ENCODE peak calls at places on chromosomes 5 and 9, in nine cellular contexts. Y, C, D, O, P, B, G, N and F are unnamed samples.

GRCh38 chr5:2147504-2148311 is 265.0 kb upstream of the IRX4 start:
- DNase-seq in Y (no peak), C (no peak), D (no peak), O (no peak), P (no peak), B (no peak), G (peak; percentile 69), N (no peak), F (no peak)

GRCh38 chr5:176413255-176413565 is 3.1 kb downstream of the CLTB start:
- DNase-seq in Y (no peak), C (no peak), D (no peak), O (no peak), P (peak; percentile 76), B (no peak), G (no peak), N (no peak), F (no peak)

GRCh38 chr9:121667214-121667613 is 15.8 kb downstream of the DAB2IP start:
- DNase-seq in Y (no peak), C (peak; percentile 61), D (no peak), O (no peak), P (no peak), B (no peak), G (no peak), N (no peak), F (no peak)

GRCh38 chr5:168592014-168592368 is 12.8 kb upstream of the PANK3 start:
- DNase-seq in Y (no peak), C (peak; percentile 67), D (peak; percentile 88), O (no peak), P (no peak), B (peak; percentile 59), G (no peak), N (no peak), F (no peak)

GRCh38 chr5:96177303-96177869 is 215.7 kb upstream of the ELL2 start:
- DNase-seq in Y (no peak), C (no peak), D (no peak), O (no peak), P (no peak), B (peak; percentile 78), G (no peak), N (no peak), F (no peak)

GRCh38 chr9:125649315-125649714 is 57.7 kb downstream of the MAPKAP1 start:
- DNase-seq in Y (no peak), C (no peak), D (no peak), O (no peak), P (peak; percentile 39), B (peak; percentile 57), G (no peak), N (no peak), F (no peak)

GRCh38 chr9:115084709-115085108 is 33.2 kb downstream of the TNC start:
- DNase-seq in Y (no peak), C (no peak), D (no peak), O (no peak), P (no peak), B (no peak), G (no peak), N (no peak), F (no peak)

GRCh38 chr9:35350827-35351549 is 138.9 kb upstream of the RUSC2 start:
- DNase-seq in Y (no peak), C (no peak), D (no peak), O (no peak), P (no peak), B (peak; percentile 65), G (no peak), N (no peak), F (no peak)

GRCh38 chr5:61777292-61777691 is 445.2 kb downstream of the ZSWIM6 start:
- DNase-seq in Y (no peak), C (no peak), D (no peak), O (no peak), P (no peak), B (no peak), G (no peak), N (no peak), F (no peak)

GRCh38 chr9:100567856-100568255 is 10.0 kb upstream of the CAVIN4 start:
- DNase-seq in Y (no peak), C (no peak), D (no peak), O (no peak), P (no peak), B (no peak), G (no peak), N (no peak), F (no peak)

GRCh38 chr5:80714570-80715298 is 60.0 kb upstream of the DHFR start:
- DNase-seq in Y (no peak), C (no peak), D (no peak), O (no peak), P (no peak), B (no peak), G (no peak), N (no peak), F (no peak)

GRCh38 chr9:120877276-120878034 is 467 bp upstream of the PHF19 start:
- DNase-seq in Y (peak; percentile 65), C (peak; percentile 42), D (no peak), O (peak; percentile 83), P (peak; percentile 51), B (peak; percentile 73), G (peak; percentile 53), N (peak; percentile 56), F (peak; percentile 38)

GRCh38 chr5:31703757-31704156 is 64.8 kb downstream of the PDZD2 start:
- DNase-seq in Y (no peak), C (no peak), D (no peak), O (no peak), P (no peak), B (no peak), G (no peak), N (no peak), F (no peak)

GRCh38 chr9:117681827-117682226 is 22.4 kb upstream of the TLR4 start:
- DNase-seq in Y (no peak), C (no peak), D (no peak), O (no peak), P (no peak), B (no peak), G (no peak), N (no peak), F (no peak)

GRCh38 chr5:171826132-171826531 is 40.5 kb downstream of the SMIM23 start:
- DNase-seq in Y (no peak), C (no peak), D (no peak), O (no peak), P (no peak), B (peak; percentile 20), G (no peak), N (no peak), F (no peak)

GRCh38 chr9:38256461-38256860 is 136.0 kb upstream of the ALDH1B1 start:
- DNase-seq in Y (no peak), C (no peak), D (no peak), O (no peak), P (no peak), B (no peak), G (no peak), N (no peak), F (no peak)

GRCh38 chr9:69171517-69171916 is 2.6 kb upstream of the TJP2 start:
- DNase-seq in Y (no peak), C (no peak), D (no peak), O (no peak), P (no peak), B (no peak), G (no peak), N (no peak), F (no peak)

GRCh38 chr5:139816566-139816965 is 21.0 kb downstream of the PSD2 start:
- DNase-seq in Y (no peak), C (no peak), D (no peak), O (no peak), P (no peak), B (no peak), G (no peak), N (no peak), F (no peak)

GRCh38 chr5:150904479-150905311 is at the start of gene ZNF300:
- DNase-seq in Y (peak; percentile 64), C (peak; percentile 86), D (peak; percentile 81), O (no peak), P (peak; percentile 91), B (peak; percentile 96), G (peak; percentile 92), N (peak; percentile 48), F (peak; percentile 78)
- TF ChIP-seq CTCF in Y (no peak), C (no peak), D (no peak), O (no peak), P (no peak), B (no peak), G (no peak), N (no peak), F (no peak)

DNA sequence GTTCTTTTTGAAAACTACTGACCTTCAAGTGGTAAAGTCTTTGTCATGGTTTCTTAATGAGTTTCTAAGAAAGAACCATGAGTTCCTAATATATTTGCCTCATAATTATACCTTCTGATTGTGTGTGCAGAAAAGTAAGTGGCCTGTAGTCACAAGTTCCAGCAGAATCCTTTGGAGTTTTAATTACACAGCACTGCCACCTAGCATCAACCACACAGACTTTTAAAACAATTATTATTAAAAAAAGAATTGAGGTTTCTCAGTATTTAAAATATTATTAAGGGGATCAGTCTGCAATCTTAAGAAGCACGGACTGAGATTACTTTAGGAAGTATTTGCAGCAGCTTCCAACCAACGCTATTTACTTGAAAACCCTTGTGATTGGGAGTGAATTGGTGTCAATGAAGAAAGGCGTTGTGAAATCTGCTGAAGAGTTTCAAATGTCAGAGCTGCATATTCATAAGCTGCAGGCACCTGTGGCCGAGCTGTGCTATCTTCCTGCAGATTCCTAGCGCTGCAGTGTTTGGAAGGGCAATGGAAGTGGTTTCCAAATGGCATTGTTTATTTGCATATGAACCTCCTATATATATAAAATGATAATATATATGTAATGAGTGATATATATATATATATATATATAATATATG is 1074.2 kb upstream of the WWC1 start:
- DNase-seq in Y (no peak), C (no peak), D (no peak), O (no peak), P (no peak), B (no peak), G (no peak), N (no peak), F (no peak)
- TF ChIP-seq CTCF in Y (peak; percentile 18), C (no peak), D (no peak), O (no peak), P (peak; percentile 16), B (no peak), G (no peak), N (no peak), F (no peak)

DNA sequence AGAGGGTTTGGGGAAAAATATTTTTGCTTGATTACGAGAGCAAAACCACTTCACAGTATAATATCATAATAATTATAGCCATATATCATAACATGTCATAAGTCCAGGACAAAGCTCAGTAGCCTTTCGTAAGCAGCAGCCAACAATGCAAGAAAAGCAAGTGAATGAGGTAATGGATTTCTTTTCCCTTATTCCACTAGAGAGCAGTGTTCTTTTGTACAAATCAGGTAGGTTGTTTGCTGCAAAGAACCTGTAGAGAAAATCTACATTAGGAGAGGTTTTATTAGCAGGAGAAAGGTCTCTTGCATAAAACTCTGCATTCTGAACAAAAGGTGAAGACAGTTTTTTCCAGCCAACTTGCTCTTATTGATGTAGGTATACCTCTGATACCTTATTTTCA is 1033.4 kb downstream of the TLE4 start:
- DNase-seq in Y (no peak), C (no peak), D (no peak), O (no peak), P (no peak), B (peak; percentile 34), G (no peak), N (no peak), F (no peak)
- TF ChIP-seq CTCF in Y (peak; percentile 65), C (no peak), D (no peak), O (no peak), P (peak; percentile 52), B (peak; percentile 45), G (peak; percentile 68), N (no peak), F (no peak)

DNA sequence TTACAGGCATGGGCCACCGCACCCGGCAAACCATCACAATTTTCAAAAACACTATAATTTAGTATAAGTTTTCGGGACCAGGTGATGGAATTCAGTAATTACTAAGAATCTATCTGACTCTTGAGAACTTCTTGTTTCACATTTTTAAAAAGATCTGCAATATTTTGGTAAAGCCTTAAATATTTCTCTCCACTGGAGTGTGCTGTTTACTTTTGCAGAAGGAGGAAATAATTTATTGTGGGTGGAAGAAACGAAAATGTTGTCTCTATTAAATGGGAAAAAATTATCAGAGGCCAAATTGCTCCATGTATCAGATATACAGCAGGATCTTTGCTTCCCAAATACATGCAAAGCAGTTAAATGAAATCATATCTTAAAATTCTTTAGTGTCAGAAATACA is 566.8 kb upstream of the CYLC2 start:
- DNase-seq in Y (no peak), C (no peak), D (no peak), O (no peak), P (no peak), B (no peak), G (no peak), N (no peak), F (no peak)
- TF ChIP-seq CTCF in Y (no peak), C (no peak), D (no peak), O (peak; percentile 32), P (peak; percentile 20), B (no peak), G (no peak), N (no peak), F (no peak)